ENCODE peak calls at places on chromosome 20, in ten cellular contexts. Y is fibroblast of the aortic adventitia, T is non-pigmented ciliary epithelial cell, V is HEK293T, R is cardiac fibroblast, C is NCI-H2171, G is ovary, B is A549, S is brain microvascular endothelial cell, A is iPS-NIHi11. Q is an unnamed sample.

GRCh38 chr20:38049800-38050199 is 16.3 kb downstream of the RPRD1B start:
- DNase-seq in Y (peak; percentile 51), T (peak; percentile 69), V (no peak), R (peak; percentile 84), C (no peak), G (no peak), B (no peak), S (peak; percentile 76), A (no peak), Q (no peak)

GRCh38 chr20:48631114-48632016 is 196.4 kb downstream of the PREX1 start:
- DNase-seq in Y (no peak), T (no peak), V (no peak), R (peak; percentile 51), C (peak; percentile 56), G (no peak), B (no peak), S (peak; percentile 29), A (no peak), Q (no peak)

GRCh38 chr20:14617123-14617522 is 279.7 kb upstream of the FLRT3 start:
- DNase-seq in Y (no peak), T (no peak), V (no peak), R (no peak), C (no peak), G (no peak), B (peak; percentile 66), S (no peak), A (no peak), Q (no peak)

GRCh38 chr20:14997791-14998190 is 660.4 kb upstream of the FLRT3 start:
- DNase-seq in Y (peak; percentile 37), T (peak; percentile 45), V (no peak), R (peak; percentile 28), C (no peak), G (no peak), B (peak; percentile 73), S (peak; percentile 83), A (no peak), Q (no peak)

GRCh38 chr20:64005394-64005793 is 24.5 kb downstream of the PRPF6 start:
- DNase-seq in Y (no peak), T (no peak), V (no peak), R (peak; percentile 22), C (no peak), G (no peak), B (no peak), S (no peak), A (no peak), Q (peak; percentile 70)

GRCh38 chr20:44615169-44615791 is 32.9 kb downstream of the PKIG start:
- DNase-seq in Y (peak; percentile 23), T (no peak), V (no peak), R (no peak), C (no peak), G (no peak), B (no peak), S (no peak), A (peak; percentile 38), Q (no peak)

GRCh38 chr20:46512943-46513844 is at the start of gene ZNF334:
- DNase-seq in Y (peak; percentile 6), T (no peak), V (no peak), R (peak; percentile 3), C (peak; percentile 93), G (peak; percentile 77), B (no peak), S (peak; percentile 0), A (peak; percentile 97), Q (peak; percentile 67)

GRCh38 chr20:25623225-25623735 is 534 bp downstream of the NANP start:
- DNase-seq in Y (no peak), T (no peak), V (peak; percentile 37), R (peak; percentile 48), C (no peak), G (peak; percentile 54), B (peak; percentile 60), S (peak; percentile 13), A (peak; percentile 31), Q (peak; percentile 64)

GRCh38 chr20:36128463-36129176 is 25.9 kb upstream of the EPB41L1 start:
- DNase-seq in Y (peak; percentile 74), T (no peak), V (no peak), R (peak; percentile 91), C (no peak), G (no peak), B (peak; percentile 45), S (peak; percentile 37), A (no peak), Q (peak; percentile 61)

GRCh38 chr20:35260426-35260825 is 17.5 kb downstream of the MMP24OS start:
- DNase-seq in Y (no peak), T (no peak), V (no peak), R (no peak), C (no peak), G (no peak), B (no peak), S (no peak), A (no peak), Q (no peak)

GRCh38 chr20:59246691-59247090 is 53.7 kb upstream of the EDN3 start:
- DNase-seq in Y (no peak), T (no peak), V (no peak), R (no peak), C (no peak), G (no peak), B (no peak), S (no peak), A (no peak), Q (no peak)

GRCh38 chr20:5835870-5836269 is 85.7 kb downstream of the SHLD1 start:
- DNase-seq in Y (peak; percentile 45), T (no peak), V (no peak), R (peak; percentile 71), C (peak; percentile 61), G (no peak), B (no peak), S (no peak), A (no peak), Q (no peak)

GRCh38 chr20:22905667-22906066 is 129.4 kb upstream of the SSTR4 start:
- DNase-seq in Y (peak; percentile 83), T (no peak), V (no peak), R (peak; percentile 55), C (no peak), G (peak; percentile 61), B (no peak), S (no peak), A (no peak), Q (no peak)

GRCh38 chr20:23096073-23096472 is 9.9 kb upstream of the CD93 start:
- DNase-seq in Y (no peak), T (no peak), V (no peak), R (no peak), C (no peak), G (no peak), B (no peak), S (no peak), A (no peak), Q (no peak)

GRCh38 chr20:40948352-40949267 is 80.0 kb upstream of the TOP1 start:
- DNase-seq in Y (peak; percentile 20), T (no peak), V (no peak), R (peak; percentile 16), C (no peak), G (no peak), B (no peak), S (no peak), A (no peak), Q (no peak)

GRCh38 chr20:32160341-32160740 is 47.2 kb downstream of the PLAGL2 start:
- DNase-seq in Y (no peak), T (no peak), V (no peak), R (no peak), C (no peak), G (no peak), B (no peak), S (no peak), A (no peak), Q (no peak)

GRCh38 chr20:62697468-62697912 is 11.1 kb upstream of the NTSR1 start:
- DNase-seq in Y (no peak), T (no peak), V (no peak), R (no peak), C (peak; percentile 51), G (no peak), B (no peak), S (no peak), A (no peak), Q (no peak)

GRCh38 chr20:24951536-24952047 is 2.5 kb downstream of the CST7 start:
- DNase-seq in Y (no peak), T (no peak), V (no peak), R (no peak), C (no peak), G (no peak), B (no peak), S (no peak), A (no peak), Q (no peak)

GRCh38 chr20:4280731-4281130 is 265.4 kb upstream of the RNF24 start:
- DNase-seq in Y (no peak), T (no peak), V (no peak), R (no peak), C (no peak), G (no peak), B (no peak), S (no peak), A (no peak), Q (no peak)

GRCh38 chr20:62699741-62700140 is 8.9 kb upstream of the NTSR1 start:
- DNase-seq in Y (no peak), T (no peak), V (no peak), R (no peak), C (no peak), G (no peak), B (no peak), S (no peak), A (no peak), Q (no peak)